ENCODE peak calls at places on chromosomes 11 and 22, in four cellular contexts. One of them, this sample, is unnamed.

GRCh38 chr11:134273317-134273712 is 2.9 kb upstream of the GLB1L3 start:
- DNase-seq in thoracic aorta: no peak
- DNase-seq in Panc1: no peak
- DNase-seq in ovary: no peak
- DNase-seq in this sample: no peak

GRCh38 chr11:134702827-134703226 is 290.8 kb upstream of the B3GAT1 start:
- DNase-seq in thoracic aorta: no peak
- DNase-seq in Panc1: no peak
- DNase-seq in ovary: no peak
- DNase-seq in this sample: no peak

GRCh38 chr22:19598054-19598855 is 74.0 kb upstream of the CLDN5 start:
- DNase-seq in thoracic aorta: no peak
- DNase-seq in Panc1: no peak
- DNase-seq in ovary: no peak
- DNase-seq in this sample: no peak

GRCh38 chr11:104968856-104969776 is 742 bp upstream of the CASP4 start:
- DNase-seq in thoracic aorta: peak; percentile 8
- DNase-seq in Panc1: peak; percentile 30
- DNase-seq in ovary: peak; percentile 51
- DNase-seq in this sample: peak; percentile 55

GRCh38 chr22:40633036-40633435 is 3.5 kb downstream of the MRTFA start:
- DNase-seq in thoracic aorta: no peak
- DNase-seq in Panc1: no peak
- DNase-seq in ovary: no peak
- DNase-seq in this sample: no peak

GRCh38 chr11:93686226-93686625 is 24.7 kb downstream of the CEP295 start:
- DNase-seq in thoracic aorta: no peak
- DNase-seq in Panc1: no peak
- DNase-seq in ovary: no peak
- DNase-seq in this sample: no peak

GRCh38 chr11:122707111-122707510 is 51.6 kb downstream of the UBASH3B start:
- DNase-seq in thoracic aorta: no peak
- DNase-seq in Panc1: no peak
- DNase-seq in ovary: no peak
- DNase-seq in this sample: no peak

GRCh38 chr11:63710476-63711217 is 29.3 kb downstream of the RTN3 start:
- DNase-seq in thoracic aorta: no peak
- DNase-seq in Panc1: no peak
- DNase-seq in ovary: no peak
- DNase-seq in this sample: no peak

GRCh38 chr11:57085604-57086003 is 96.1 kb upstream of the LRRC55 start:
- DNase-seq in thoracic aorta: no peak
- DNase-seq in Panc1: no peak
- DNase-seq in ovary: no peak
- DNase-seq in this sample: no peak

GRCh38 chr11:70612459-70613141 is 214.3 kb downstream of the CTTN start:
- DNase-seq in thoracic aorta: no peak
- DNase-seq in Panc1: no peak
- DNase-seq in ovary: no peak
- DNase-seq in this sample: no peak

GRCh38 chr11:18347471-18348125 is 25.2 kb downstream of the GTF2H1 start:
- DNase-seq in thoracic aorta: no peak
- DNase-seq in Panc1: no peak
- DNase-seq in ovary: no peak
- DNase-seq in this sample: no peak

GRCh38 chr11:63532799-63533475 is 3.7 kb upstream of the PLAAT4 start:
- DNase-seq in thoracic aorta: no peak
- DNase-seq in Panc1: no peak
- DNase-seq in ovary: no peak
- DNase-seq in this sample: no peak

GRCh38 chr11:123073343-123074057 is 11.6 kb upstream of the HSPA8 start:
- DNase-seq in thoracic aorta: no peak
- DNase-seq in Panc1: no peak
- DNase-seq in ovary: no peak
- DNase-seq in this sample: no peak

GRCh38 chr11:93528757-93529639 is 14.2 kb downstream of the SMCO4 start:
- DNase-seq in thoracic aorta: no peak
- DNase-seq in Panc1: no peak
- DNase-seq in ovary: no peak
- DNase-seq in this sample: no peak

GRCh38 chr11:15941206-15941770 is 415.1 kb downstream of the SOX6 start:
- DNase-seq in thoracic aorta: no peak
- DNase-seq in Panc1: peak; percentile 13
- DNase-seq in ovary: no peak
- DNase-seq in this sample: peak; percentile 70

GRCh38 chr11:16280256-16280682 is 76.1 kb downstream of the SOX6 start:
- DNase-seq in thoracic aorta: no peak
- DNase-seq in Panc1: no peak
- DNase-seq in ovary: no peak
- DNase-seq in this sample: peak; percentile 14

GRCh38 chr22:25202290-25202921 is 2.7 kb downstream of the CRYBB3 start:
- DNase-seq in thoracic aorta: no peak
- DNase-seq in Panc1: peak; percentile 45
- DNase-seq in ovary: peak; percentile 65
- DNase-seq in this sample: no peak

GRCh38 chr22:20959578-20960461 is 7.2 kb upstream of the AIFM3 start:
- DNase-seq in thoracic aorta: no peak
- DNase-seq in Panc1: no peak
- DNase-seq in ovary: no peak
- DNase-seq in this sample: no peak

GRCh38 chr11:8017894-8018741 is 31.0 kb downstream of the EIF3F start:
- DNase-seq in thoracic aorta: no peak
- DNase-seq in Panc1: no peak
- DNase-seq in ovary: peak; percentile 49
- DNase-seq in this sample: no peak

GRCh38 chr11:8018742-8019631 is 31.9 kb downstream of the EIF3F start:
- DNase-seq in thoracic aorta: peak; percentile 54
- DNase-seq in Panc1: no peak
- DNase-seq in ovary: peak; percentile 91
- DNase-seq in this sample: peak; percentile 70

GRCh38 chr11:8017071-8017470 is 29.9 kb downstream of the EIF3F start:
- DNase-seq in thoracic aorta: no peak
- DNase-seq in Panc1: no peak
- DNase-seq in ovary: no peak
- DNase-seq in this sample: no peak

GRCh38 chr11:8015753-8016239 is 28.7 kb downstream of the EIF3F start:
- DNase-seq in thoracic aorta: no peak
- DNase-seq in Panc1: no peak
- DNase-seq in ovary: no peak
- DNase-seq in this sample: no peak

GRCh38 chr11:8016396-8016949 is 29.3 kb downstream of the EIF3F start:
- DNase-seq in thoracic aorta: no peak
- DNase-seq in Panc1: no peak
- DNase-seq in ovary: no peak
- DNase-seq in this sample: no peak
- H3K4me3 ChIP-seq in thoracic aorta: no peak overlapping the region
- H3K4me3 ChIP-seq in Panc1: no peak overlapping the region
- H3K4me3 ChIP-seq in ovary: no peak overlapping the region
- H3K4me3 ChIP-seq in this sample: no peak overlapping the region

GRCh38 chr11:19953342-19953741 is 206.9 kb downstream of the DBX1 start:
- DNase-seq in thoracic aorta: no peak
- DNase-seq in Panc1: no peak
- DNase-seq in ovary: no peak
- DNase-seq in this sample: no peak

GRCh38 chr11:19952101-19952605 is 208.1 kb downstream of the DBX1 start:
- DNase-seq in thoracic aorta: no peak
- DNase-seq in Panc1: no peak
- DNase-seq in ovary: no peak
- DNase-seq in this sample: no peak

GRCh38 chr11:19953909-19954308 is 206.4 kb downstream of the DBX1 start:
- DNase-seq in thoracic aorta: no peak
- DNase-seq in Panc1: no peak
- DNase-seq in ovary: no peak
- DNase-seq in this sample: no peak

GRCh38 chr11:19954899-19955298 is 205.4 kb downstream of the DBX1 start:
- DNase-seq in thoracic aorta: no peak
- DNase-seq in Panc1: no peak
- DNase-seq in ovary: no peak
- DNase-seq in this sample: no peak

DNA sequence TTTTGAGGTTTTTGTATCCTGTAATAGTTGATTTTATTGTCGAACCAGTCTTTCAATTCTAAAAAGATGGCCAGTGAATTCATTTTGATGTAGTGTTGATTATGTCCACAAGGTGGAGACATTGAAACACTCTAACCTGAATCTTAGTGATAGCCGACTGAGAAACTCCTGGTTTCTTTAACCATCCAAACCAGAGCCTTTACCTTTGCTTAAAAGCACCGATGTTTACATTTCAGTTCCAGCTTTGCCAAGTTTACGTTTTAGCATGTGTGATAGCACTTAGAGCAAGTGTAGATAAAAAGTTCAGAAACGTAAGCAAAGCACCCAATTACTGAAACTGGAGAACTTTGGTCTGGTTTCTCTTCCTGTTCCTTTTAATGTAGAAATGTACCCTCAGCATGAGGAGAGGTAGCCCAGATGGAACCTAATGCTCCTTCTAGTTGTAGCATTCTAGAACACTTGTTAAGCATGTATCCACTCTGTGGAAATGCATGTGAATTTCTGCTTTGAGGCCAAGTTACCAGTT is 208.7 kb downstream of the DBX1 start:
- DNase-seq in thoracic aorta: no peak
- DNase-seq in Panc1: peak; percentile 25
- DNase-seq in ovary: no peak
- DNase-seq in this sample: no peak
- TF ChIP-seq CTCF in thoracic aorta: peak; percentile 60
- TF ChIP-seq CTCF in Panc1: peak; percentile 73
- TF ChIP-seq CTCF in ovary: peak; percentile 18
- TF ChIP-seq CTCF in this sample: peak; percentile 78

GRCh38 chr11:271316-271715 is 6.9 kb upstream of the NLRP6 start:
- DNase-seq in thoracic aorta: no peak
- DNase-seq in Panc1: no peak
- DNase-seq in ovary: no peak
- DNase-seq in this sample: no peak

GRCh38 chr11:266676-267439 is 11.3 kb upstream of the NLRP6 start:
- DNase-seq in thoracic aorta: no peak
- DNase-seq in Panc1: no peak
- DNase-seq in ovary: no peak
- DNase-seq in this sample: no peak

GRCh38 chr11:269146-269890 is 8.9 kb upstream of the NLRP6 start:
- DNase-seq in thoracic aorta: no peak
- DNase-seq in Panc1: peak; percentile 68
- DNase-seq in ovary: no peak
- DNase-seq in this sample: no peak

GRCh38 chr11:270451-271208 is 7.6 kb upstream of the NLRP6 start:
- DNase-seq in thoracic aorta: no peak
- DNase-seq in Panc1: no peak
- DNase-seq in ovary: no peak
- DNase-seq in this sample: no peak

DNA sequence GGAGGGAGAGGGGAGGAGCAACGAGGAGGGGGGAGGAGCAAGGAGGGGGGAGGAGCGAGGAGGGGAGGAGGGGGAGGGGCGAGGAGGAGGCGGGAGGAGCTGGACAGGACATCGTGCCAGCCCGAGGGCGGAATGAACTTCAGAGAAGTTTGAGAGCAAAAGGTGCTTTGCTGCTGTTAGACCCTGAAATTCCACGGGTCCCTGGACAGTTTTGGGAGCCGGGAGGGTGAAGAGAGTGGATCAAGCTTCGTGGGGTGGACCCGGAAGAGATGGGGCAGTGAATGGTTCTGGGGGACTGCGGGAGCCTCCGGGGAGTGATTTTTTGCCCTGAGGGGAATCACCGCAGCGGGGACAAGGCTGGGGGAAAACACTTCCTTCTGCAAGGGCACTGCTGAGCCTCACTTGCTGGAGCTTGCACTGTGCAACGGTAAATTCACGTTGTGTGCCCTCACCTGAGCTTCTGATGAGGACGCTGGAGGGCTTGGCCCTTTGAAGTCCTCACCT is 10.7 kb upstream of the NLRP6 start:
- DNase-seq in thoracic aorta: no peak
- DNase-seq in Panc1: no peak
- DNase-seq in ovary: no peak
- DNase-seq in this sample: peak; percentile 51
- H3K27ac ChIP-seq in thoracic aorta: no peak overlapping the region
- H3K27ac ChIP-seq in Panc1: peak overlapping the region; percentile 51
- H3K27ac ChIP-seq in ovary: no peak overlapping the region
- H3K27ac ChIP-seq in this sample: peak overlapping the region; percentile 23

GRCh38 chr22:46366327-46366731 is 30.8 kb downstream of the TRMU start:
- DNase-seq in thoracic aorta: no peak
- DNase-seq in Panc1: no peak
- DNase-seq in ovary: no peak
- DNase-seq in this sample: peak; percentile 45

GRCh38 chr22:46365166-46365624 is 29.7 kb downstream of the TRMU start:
- DNase-seq in thoracic aorta: no peak
- DNase-seq in Panc1: no peak
- DNase-seq in ovary: no peak
- DNase-seq in this sample: peak; percentile 50

GRCh38 chr22:46362934-46363515 is 27.5 kb downstream of the TRMU start:
- DNase-seq in thoracic aorta: no peak
- DNase-seq in Panc1: no peak
- DNase-seq in ovary: no peak
- DNase-seq in this sample: no peak

GRCh38 chr22:46363611-46364321 is 28.3 kb downstream of the TRMU start:
- DNase-seq in thoracic aorta: no peak
- DNase-seq in Panc1: no peak
- DNase-seq in ovary: no peak
- DNase-seq in this sample: no peak

DNA sequence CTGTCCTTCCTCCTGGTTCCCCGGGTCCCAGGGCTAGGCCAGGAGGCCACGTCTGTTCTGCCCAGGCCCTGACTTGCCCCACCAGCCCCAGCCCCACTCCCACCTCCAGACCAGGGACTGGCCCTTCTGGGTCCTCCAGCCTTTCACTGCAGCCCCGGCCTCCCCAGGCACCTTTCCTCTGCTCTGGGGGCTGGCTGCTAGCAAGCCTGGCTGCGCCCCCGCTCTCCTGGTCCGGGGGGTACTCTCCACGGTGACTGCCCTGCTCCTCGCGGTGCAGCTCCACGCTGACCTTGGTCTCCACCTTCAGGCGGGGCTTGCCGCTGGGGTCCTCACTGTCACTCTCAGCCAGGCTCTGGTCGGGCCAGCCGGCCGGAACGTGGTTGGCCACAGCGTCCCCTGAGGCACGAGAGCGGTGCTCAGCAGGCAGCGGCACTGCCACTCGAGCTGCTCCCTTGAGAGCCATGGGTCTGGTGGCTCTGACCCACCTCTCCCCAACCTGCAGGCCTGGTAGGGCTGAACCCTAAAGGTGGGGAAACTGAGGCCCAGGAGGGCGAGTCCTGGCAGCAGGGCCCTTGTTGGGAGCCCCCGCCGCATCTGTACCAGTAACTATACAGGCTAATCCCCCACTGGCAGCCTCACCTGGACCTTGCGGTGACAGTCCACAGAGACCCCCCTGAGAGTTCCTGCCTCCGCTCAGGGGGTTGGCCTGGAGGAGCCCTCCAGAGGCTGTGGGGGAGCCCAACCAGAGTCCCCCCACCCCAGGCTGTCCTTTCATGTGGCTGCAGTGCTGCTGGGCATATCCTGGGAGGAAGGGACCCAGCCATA is 29.0 kb downstream of the TRMU start:
- DNase-seq in thoracic aorta: no peak
- DNase-seq in Panc1: no peak
- DNase-seq in ovary: no peak
- DNase-seq in this sample: peak; percentile 46
- H3K4me3 ChIP-seq in thoracic aorta: no peak overlapping the region
- H3K4me3 ChIP-seq in Panc1: no peak overlapping the region
- H3K4me3 ChIP-seq in ovary: no peak overlapping the region
- H3K4me3 ChIP-seq in this sample: no peak overlapping the region